ENCODE peak calls at places on chromosomes 6 and 20, in five cellular contexts. P is NCI-H2029 treated with DMSO at 0.1 percent for 48 hours; W is CD8-positive, alpha-beta T cell; J is H7; E is AG08396. R is an unnamed sample.

GRCh38 chr20:51797357-51798025 is 4.8 kb downstream of the SALL4 start:
- DNase-seq in J (peak), E (no peak), W (no peak), P (no peak), R (peak)

GRCh38 chr6:108944058-108944457 is 95.8 kb downstream of the ARMC2 start:
- DNase-seq in E (no peak), J (no peak), P (no peak), W (no peak), R (no peak)

GRCh38 chr20:33675127-33675954 is 1.1 kb upstream of the NECAB3 start:
- DNase-seq in P (no peak), W (no peak), E (peak), J (peak), R (peak)

GRCh38 chr6:136415351-136416005 is 125.8 kb upstream of the BCLAF1 start:
- DNase-seq in E (no peak), W (no peak), P (no peak), J (no peak), R (no peak)

GRCh38 chr20:11216451-11217314 is 542.9 kb upstream of the JAG1 start:
- DNase-seq in E (no peak), J (no peak), P (no peak), W (no peak), R (no peak)

GRCh38 chr6:24307881-24308280 is 50.0 kb downstream of the DCDC2 start:
- DNase-seq in E (no peak), W (no peak), P (no peak), J (no peak), R (no peak)

GRCh38 chr6:3623451-3624267 is 127.9 kb downstream of the PXDC1 start:
- DNase-seq in J (no peak), W (peak), E (no peak), P (no peak), R (no peak)

GRCh38 chr6:139029470-139030210 is 1.1 kb downstream of the ABRACL start:
- DNase-seq in E (peak), P (no peak), W (no peak), J (peak), R (peak)

GRCh38 chr6:152173321-152173720 is 365.8 kb downstream of the ESR1 start:
- DNase-seq in J (no peak), W (no peak), E (no peak), P (no peak), R (no peak)

GRCh38 chr20:19743650-19744015 is 14.4 kb upstream of the RIN2 start:
- DNase-seq in P (no peak), E (no peak), J (no peak), W (no peak), R (no peak)

GRCh38 chr6:41921712-41921998 is 356 bp downstream of the BYSL start:
- DNase-seq in P (no peak), E (peak), W (no peak), J (no peak), R (no peak)

GRCh38 chr6:41672016-41672415 is 33.7 kb downstream of the MDFI start:
- DNase-seq in J (no peak), E (no peak), P (no peak), W (no peak), R (no peak)

GRCh38 chr20:8867346-8867745 is 201.5 kb upstream of the PLCB4 start:
- DNase-seq in J (no peak), P (no peak), E (no peak), W (no peak), R (no peak)

GRCh38 chr6:119856136-119856535 is 506.6 kb upstream of the MAN1A1 start:
- DNase-seq in P (no peak), J (no peak), E (no peak), W (no peak), R (no peak)

GRCh38 chr6:10138917-10139316 is 276.0 kb downstream of the TFAP2A start:
- DNase-seq in E (no peak), W (no peak), J (no peak), P (peak), R (no peak)

GRCh38 chr20:37220255-37220654 is 40.9 kb upstream of the MROH8 start:
- DNase-seq in P (no peak), E (no peak), W (no peak), J (no peak), R (no peak)

GRCh38 chr20:37202267-37202943 is 23.1 kb upstream of the MROH8 start:
- DNase-seq in J (peak), P (no peak), E (peak), W (peak), R (peak)

GRCh38 chr6:62819640-62820039 is 391.6 kb upstream of the FKBP1C start:
- DNase-seq in J (no peak), P (no peak), W (no peak), E (no peak), R (no peak)

GRCh38 chr6:33688451-33689147 is 22.9 kb downstream of the UQCC2 start:
- DNase-seq in P (no peak), W (no peak), J (no peak), E (no peak), R (no peak)

GRCh38 chr6:89357390-89357789 is 4.9 kb upstream of the UBE2J1 start:
- DNase-seq in E (no peak), W (no peak), J (no peak), P (no peak), R (no peak)

GRCh38 chr6:138182939-138183791 is 21.4 kb downstream of the ARFGEF3 start:
- DNase-seq in J (peak), E (no peak), W (no peak), P (no peak), R (no peak)

GRCh38 chr6:127554435-127555006 is 22.5 kb upstream of the C6orf58 start:
- DNase-seq in W (no peak), E (peak), P (no peak), J (peak), R (peak)

GRCh38 chr20:41141153-41141815 is 3.9 kb downstream of the PLCG1 start:
- DNase-seq in W (no peak), P (no peak), J (no peak), E (peak), R (no peak)

GRCh38 chr6:33808781-33809180 is 5.0 kb upstream of the MLN start:
- DNase-seq in J (no peak), P (peak), W (no peak), E (no peak), R (no peak)

GRCh38 chr6:138493413-138493812 is 5.9 kb downstream of the NHSL1 start:
- DNase-seq in E (no peak), P (no peak), W (no peak), J (peak), R (peak)

GRCh38 chr6:26020983-26021349 is 58.4 kb downstream of the TRIM38 start:
- DNase-seq in J (no peak), E (no peak), P (no peak), W (peak), R (peak)

GRCh38 chr6:49826743-49827406 is 39.5 kb downstream of the CRISP1 start:
- DNase-seq in E (no peak), P (no peak), W (no peak), J (no peak), R (no peak)

GRCh38 chr20:17995967-17996819 is 27.4 kb downstream of the MGME1 start:
- DNase-seq in P (peak), J (peak), W (peak), E (peak), R (peak)

GRCh38 chr6:44256291-44257006 is 879 bp downstream of the SLC35B2 start:
- DNase-seq in J (peak), W (peak), E (no peak), P (no peak), R (peak)

GRCh38 chr6:105021399-105021798 is 64.5 kb downstream of the LIN28B start:
- DNase-seq in P (no peak), J (no peak), E (no peak), W (no peak), R (no peak)

GRCh38 chr6:159595173-159595572 is 97.9 kb downstream of the SOD2 start:
- DNase-seq in W (no peak), J (no peak), P (no peak), E (peak), R (no peak)

GRCh38 chr6:75611702-75612375 is 10.2 kb downstream of the SENP6 start:
- DNase-seq in P (no peak), W (no peak), J (no peak), E (no peak), R (no peak)

GRCh38 chr6:43313813-43314212 is 5.2 kb upstream of the CRIP3 start:
- DNase-seq in P (no peak), E (no peak), J (no peak), W (no peak), R (no peak)

GRCh38 chr6:82711105-82711829 is 347.6 kb downstream of the TPBG start:
- DNase-seq in J (no peak), E (peak), P (no peak), W (no peak), R (no peak)